ENCODE peak calls at places on chromosome 15, in seven cellular contexts. R is trophoblast cell; G is fibroblast of the aortic adventitia; M is CD8-positive, alpha-beta memory T cell; W is ovary; N is cerebellar cortex; A is effector CD4-positive, alpha-beta T cell. L is an unnamed sample.

GRCh38 chr15:66646308-66646707 is 55.7 kb upstream of the SMAD6 start:
- DNase-seq in W (no peak), R (no peak), N (no peak), M (no peak), A (no peak), G (peak), L (no peak)

GRCh38 chr15:26260517-26261133 is 397.5 kb upstream of the ATP10A start:
- DNase-seq in M (no peak), A (no peak), R (peak), G (peak), W (no peak), N (peak), L (peak)

GRCh38 chr15:81091889-81092558 is 42.0 kb upstream of the CFAP161 start:
- DNase-seq in R (peak), N (peak), G (peak), W (no peak), A (no peak), M (no peak), L (peak)

GRCh38 chr15:43440721-43441281 is 52.2 kb downstream of the TP53BP1 start:
- DNase-seq in R (peak), W (no peak), N (peak), G (peak), A (no peak), M (no peak), L (no peak)

GRCh38 chr15:50315814-50316630 is 39.0 kb downstream of the GABPB1 start:
- DNase-seq in W (no peak), G (peak), R (peak), N (peak), A (no peak), M (no peak), L (peak)

GRCh38 chr15:25687689-25688088 is 175.4 kb downstream of the ATP10A start:
- DNase-seq in A (no peak), G (no peak), N (no peak), R (no peak), W (no peak), M (no peak), L (no peak)

GRCh38 chr15:28957606-28958498 is 72.1 kb downstream of the APBA2 start:
- DNase-seq in W (no peak), R (no peak), M (no peak), A (no peak), G (no peak), N (no peak), L (no peak)

GRCh38 chr15:69941206-69941605 is 156.5 kb downstream of the TLE3 start:
- DNase-seq in R (no peak), M (no peak), G (no peak), W (no peak), N (no peak), A (no peak), L (no peak)

GRCh38 chr15:31485911-31486461 is 159.4 kb downstream of the KLF13 start:
- DNase-seq in N (no peak), R (no peak), W (no peak), M (no peak), G (no peak), A (no peak), L (no peak)

GRCh38 chr15:39127925-39128617 is 452.8 kb upstream of the THBS1 start:
- DNase-seq in W (no peak), A (no peak), M (no peak), N (no peak), R (peak), G (peak), L (peak)

GRCh38 chr15:38130739-38131498 is 121.7 kb upstream of the SPRED1 start:
- DNase-seq in W (peak), N (peak), G (peak), M (no peak), A (no peak), R (peak), L (no peak)

GRCh38 chr15:76346666-76347506 is 10.3 kb downstream of the ISL2 start:
- DNase-seq in G (peak), M (no peak), N (no peak), A (no peak), R (peak), W (no peak), L (no peak)

GRCh38 chr15:92848852-92849598 is 51.1 kb upstream of the CHD2 start:
- DNase-seq in R (no peak), N (no peak), M (no peak), A (peak), W (no peak), G (peak), L (no peak)

GRCh38 chr15:65996901-65997300 is 127.6 kb downstream of the RAB11A start:
- DNase-seq in M (no peak), W (no peak), A (no peak), R (no peak), N (no peak), G (no peak), L (no peak)

GRCh38 chr15:89177633-89178306 is 43.6 kb downstream of the RLBP1 start:
- DNase-seq in R (peak), W (peak), G (peak), A (peak), N (peak), M (peak), L (peak)

GRCh38 chr15:58696740-58697139 is 52.8 kb downstream of the ADAM10 start:
- DNase-seq in M (no peak), W (no peak), R (no peak), A (no peak), N (no peak), G (no peak), L (no peak)

GRCh38 chr15:58865420-58865880 is 68.0 kb downstream of the SLTM start:
- DNase-seq in W (peak), G (peak), M (no peak), R (no peak), N (peak), A (no peak), L (no peak)

GRCh38 chr15:45048784-45049631 is 26.0 kb downstream of the SORD start:
- DNase-seq in N (no peak), G (peak), R (peak), W (no peak), A (no peak), M (no peak), L (no peak)

GRCh38 chr15:51121118-51121517 is 26.4 kb upstream of the TNFAIP8L3 start:
- DNase-seq in G (peak), M (no peak), A (no peak), W (peak), R (peak), N (no peak), L (no peak)

GRCh38 chr15:68792901-68793766 is 27.6 kb downstream of the ANP32A start:
- DNase-seq in M (no peak), G (no peak), W (no peak), R (peak), N (peak), A (no peak), L (no peak)

GRCh38 chr15:73239564-73240208 is 129.1 kb downstream of the HCN4 start:
- DNase-seq in R (peak), W (no peak), N (peak), A (no peak), M (no peak), G (no peak), L (no peak)

GRCh38 chr15:74378853-74379252 is 11.4 kb upstream of the CYP11A1 start:
- DNase-seq in N (no peak), W (no peak), M (no peak), R (peak), G (peak), A (peak), L (no peak)

GRCh38 chr15:93614446-93615104 is 525.6 kb upstream of the RGMA start:
- DNase-seq in M (no peak), G (no peak), R (no peak), A (no peak), N (no peak), W (no peak), L (no peak)

GRCh38 chr15:75723847-75724660 is 11.4 kb upstream of the CSPG4 start:
- DNase-seq in R (peak), A (peak), W (peak), M (peak), N (peak), G (peak), L (peak)

GRCh38 chr15:80996247-80996646 is 4.5 kb upstream of the TLNRD1 start:
- DNase-seq in G (no peak), M (no peak), A (no peak), R (peak), W (no peak), N (no peak), L (peak)

GRCh38 chr15:27237319-27237939 is 266.4 kb downstream of the GABRG3 start:
- DNase-seq in G (no peak), A (no peak), R (no peak), M (no peak), W (no peak), N (peak), L (no peak)

GRCh38 chr15:33860749-33861148 is 107.5 kb upstream of the CHRM5 start:
- DNase-seq in N (no peak), R (peak), G (peak), W (no peak), A (no peak), M (no peak), L (no peak)

GRCh38 chr15:84647726-84648125 is 6.4 kb downstream of the WDR73 start:
- DNase-seq in G (no peak), W (no peak), R (no peak), M (no peak), A (no peak), N (no peak), L (no peak)

GRCh38 chr15:40282870-40283614 is at the start of gene ANKRD63:
- DNase-seq in N (no peak), A (peak), R (no peak), W (no peak), G (no peak), M (no peak), L (no peak)

GRCh38 chr15:52257734-52258062 is 37.9 kb downstream of the MYO5C start:
- DNase-seq in N (no peak), R (peak), A (no peak), M (no peak), G (peak), W (no peak), L (no peak)

GRCh38 chr15:29134239-29134638 is 135.4 kb downstream of the NSMCE3 start:
- DNase-seq in R (no peak), G (no peak), N (no peak), W (peak), A (no peak), M (no peak), L (no peak)